ENCODE peak calls at places on chromosomes 5 and 9, in five cellular contexts. One of them, this sample, is unnamed. For H3K9me3, the result is how much of the 10 kb centered on the place peaks cover.

GRCh38 chr5:54985301-54986268 is at the start of gene ESM1:
- DNase-seq in fibroblast of lung: peak
- DNase-seq in cardiac muscle cell: peak
- DNase-seq in CD8-positive, alpha-beta memory T cell: no peak
- DNase-seq in tibial nerve: no peak
- DNase-seq in this sample: no peak

GRCh38 chr9:110472111-110472510 is 107.4 kb downstream of the SVEP1 start:
- DNase-seq in tibial nerve: no peak
- DNase-seq in fibroblast of lung: no peak
- DNase-seq in cardiac muscle cell: no peak
- DNase-seq in CD8-positive, alpha-beta memory T cell: no peak
- DNase-seq in this sample: no peak

GRCh38 chr5:19987594-19988345 is at the start of gene CDH18:
- DNase-seq in tibial nerve: peak
- DNase-seq in cardiac muscle cell: peak
- DNase-seq in CD8-positive, alpha-beta memory T cell: no peak
- DNase-seq in fibroblast of lung: peak
- DNase-seq in this sample: no peak

GRCh38 chr9:80811662-80812061 is 877.7 kb downstream of the TLE1 start:
- DNase-seq in tibial nerve: no peak
- DNase-seq in cardiac muscle cell: no peak
- DNase-seq in fibroblast of lung: no peak
- DNase-seq in CD8-positive, alpha-beta memory T cell: no peak
- DNase-seq in this sample: no peak

GRCh38 chr5:7872517-7873149 is 3.7 kb downstream of the MTRR start:
- DNase-seq in tibial nerve: no peak
- DNase-seq in cardiac muscle cell: no peak
- DNase-seq in fibroblast of lung: no peak
- DNase-seq in CD8-positive, alpha-beta memory T cell: no peak
- DNase-seq in this sample: no peak

GRCh38 chr9:87725900-87726709 is at the start of gene CTSL:
- DNase-seq in tibial nerve: peak
- DNase-seq in cardiac muscle cell: peak
- DNase-seq in CD8-positive, alpha-beta memory T cell: no peak
- DNase-seq in fibroblast of lung: peak
- DNase-seq in this sample: no peak

GRCh38 chr5:132385321-132386105 is 16.0 kb downstream of the SLC22A5 start:
- DNase-seq in fibroblast of lung: peak
- DNase-seq in cardiac muscle cell: peak
- DNase-seq in tibial nerve: no peak
- DNase-seq in CD8-positive, alpha-beta memory T cell: peak
- DNase-seq in this sample: peak

GRCh38 chr9:77488439-77489126 is 159.5 kb downstream of the GNA14 start:
- DNase-seq in tibial nerve: no peak
- DNase-seq in cardiac muscle cell: peak
- DNase-seq in fibroblast of lung: peak
- DNase-seq in CD8-positive, alpha-beta memory T cell: no peak
- DNase-seq in this sample: no peak

GRCh38 chr5:154133591-154133990 is 56.9 kb upstream of the GALNT10 start:
- DNase-seq in tibial nerve: no peak
- DNase-seq in cardiac muscle cell: no peak
- DNase-seq in fibroblast of lung: no peak
- DNase-seq in CD8-positive, alpha-beta memory T cell: no peak
- DNase-seq in this sample: no peak

GRCh38 chr5:67998709-67999251 is 216.8 kb upstream of the PIK3R1 start:
- DNase-seq in cardiac muscle cell: peak
- DNase-seq in CD8-positive, alpha-beta memory T cell: no peak
- DNase-seq in fibroblast of lung: peak
- DNase-seq in tibial nerve: no peak
- DNase-seq in this sample: no peak

GRCh38 chr5:126949475-126949874 is 80.9 kb downstream of the MARCHF3 start:
- DNase-seq in tibial nerve: no peak
- DNase-seq in cardiac muscle cell: no peak
- DNase-seq in fibroblast of lung: no peak
- DNase-seq in CD8-positive, alpha-beta memory T cell: no peak
- DNase-seq in this sample: no peak
- H3K9me3 ChIP-seq in tibial nerve: under half
- H3K9me3 ChIP-seq in cardiac muscle cell: under half
- H3K9me3 ChIP-seq in fibroblast of lung: under half
- H3K9me3 ChIP-seq in CD8-positive, alpha-beta memory T cell: under half
- H3K9me3 ChIP-seq in this sample: under half

GRCh38 chr9:113026200-113026599 is 14.2 kb upstream of the ZNF883 start:
- DNase-seq in tibial nerve: no peak
- DNase-seq in CD8-positive, alpha-beta memory T cell: no peak
- DNase-seq in cardiac muscle cell: no peak
- DNase-seq in fibroblast of lung: peak
- DNase-seq in this sample: no peak
- H3K9me3 ChIP-seq in tibial nerve: under half
- H3K9me3 ChIP-seq in CD8-positive, alpha-beta memory T cell: under half
- H3K9me3 ChIP-seq in cardiac muscle cell: under half
- H3K9me3 ChIP-seq in fibroblast of lung: under half
- H3K9me3 ChIP-seq in this sample: under half

GRCh38 chr9:104927216-104927911 is 591 bp downstream of the ABCA1 start:
- DNase-seq in tibial nerve: no peak
- DNase-seq in CD8-positive, alpha-beta memory T cell: no peak
- DNase-seq in cardiac muscle cell: peak
- DNase-seq in fibroblast of lung: peak
- DNase-seq in this sample: no peak
- H3K9me3 ChIP-seq in tibial nerve: under half
- H3K9me3 ChIP-seq in CD8-positive, alpha-beta memory T cell: under half
- H3K9me3 ChIP-seq in cardiac muscle cell: under half
- H3K9me3 ChIP-seq in fibroblast of lung: under half
- H3K9me3 ChIP-seq in this sample: under half

DNA sequence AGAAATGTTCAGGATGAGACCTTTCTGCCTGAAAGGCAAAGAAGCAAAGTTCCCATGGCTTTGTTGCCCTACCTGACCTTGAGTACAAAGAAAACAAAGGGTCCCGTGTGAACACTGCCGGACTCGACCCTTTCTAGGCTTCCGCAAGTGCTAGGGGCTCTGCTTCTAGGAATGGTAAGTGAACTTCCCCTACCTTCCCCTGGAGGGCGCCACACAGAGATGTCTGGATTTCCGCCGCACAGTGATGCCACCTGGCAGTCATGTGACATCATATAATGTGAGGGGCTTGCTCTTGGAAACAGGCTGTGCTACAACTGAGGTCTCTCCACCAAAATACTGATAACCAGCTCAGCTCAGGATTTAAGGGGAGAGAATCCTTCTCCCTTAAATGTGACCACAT is 56.6 kb downstream of the HSD17B3 start:
- DNase-seq in cardiac muscle cell: no peak
- DNase-seq in fibroblast of lung: no peak
- DNase-seq in CD8-positive, alpha-beta memory T cell: no peak
- DNase-seq in tibial nerve: no peak
- DNase-seq in this sample: no peak
- H3K9me3 ChIP-seq in cardiac muscle cell: under half
- H3K9me3 ChIP-seq in fibroblast of lung: under half
- H3K9me3 ChIP-seq in CD8-positive, alpha-beta memory T cell: under half
- H3K9me3 ChIP-seq in tibial nerve: under half
- H3K9me3 ChIP-seq in this sample: under half

DNA sequence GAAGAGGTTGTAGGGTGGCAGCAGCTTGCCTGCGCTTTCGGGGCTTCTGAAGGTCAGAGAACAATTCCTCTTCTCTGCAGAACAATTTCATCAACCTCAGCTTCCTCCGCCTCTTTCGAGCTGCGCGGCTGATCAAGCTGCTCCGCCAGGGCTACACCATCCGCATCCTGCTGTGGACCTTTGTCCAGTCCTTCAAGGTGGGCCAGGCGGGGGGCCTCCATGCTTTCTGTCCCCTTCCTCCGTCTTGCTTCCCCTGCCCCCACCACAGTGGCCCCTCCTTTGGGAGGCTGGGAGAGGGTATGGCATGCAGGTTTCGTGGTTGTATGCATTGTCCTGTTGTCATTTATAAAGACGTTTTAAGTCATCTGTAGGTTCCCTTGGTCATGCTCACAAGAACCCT is 195.8 kb downstream of the CACNA1B start:
- DNase-seq in CD8-positive, alpha-beta memory T cell: no peak
- DNase-seq in fibroblast of lung: no peak
- DNase-seq in cardiac muscle cell: no peak
- DNase-seq in tibial nerve: no peak
- DNase-seq in this sample: no peak
- H3K9me3 ChIP-seq in CD8-positive, alpha-beta memory T cell: under half
- H3K9me3 ChIP-seq in fibroblast of lung: under half
- H3K9me3 ChIP-seq in cardiac muscle cell: under half
- H3K9me3 ChIP-seq in tibial nerve: under half
- H3K9me3 ChIP-seq in this sample: under half

DNA sequence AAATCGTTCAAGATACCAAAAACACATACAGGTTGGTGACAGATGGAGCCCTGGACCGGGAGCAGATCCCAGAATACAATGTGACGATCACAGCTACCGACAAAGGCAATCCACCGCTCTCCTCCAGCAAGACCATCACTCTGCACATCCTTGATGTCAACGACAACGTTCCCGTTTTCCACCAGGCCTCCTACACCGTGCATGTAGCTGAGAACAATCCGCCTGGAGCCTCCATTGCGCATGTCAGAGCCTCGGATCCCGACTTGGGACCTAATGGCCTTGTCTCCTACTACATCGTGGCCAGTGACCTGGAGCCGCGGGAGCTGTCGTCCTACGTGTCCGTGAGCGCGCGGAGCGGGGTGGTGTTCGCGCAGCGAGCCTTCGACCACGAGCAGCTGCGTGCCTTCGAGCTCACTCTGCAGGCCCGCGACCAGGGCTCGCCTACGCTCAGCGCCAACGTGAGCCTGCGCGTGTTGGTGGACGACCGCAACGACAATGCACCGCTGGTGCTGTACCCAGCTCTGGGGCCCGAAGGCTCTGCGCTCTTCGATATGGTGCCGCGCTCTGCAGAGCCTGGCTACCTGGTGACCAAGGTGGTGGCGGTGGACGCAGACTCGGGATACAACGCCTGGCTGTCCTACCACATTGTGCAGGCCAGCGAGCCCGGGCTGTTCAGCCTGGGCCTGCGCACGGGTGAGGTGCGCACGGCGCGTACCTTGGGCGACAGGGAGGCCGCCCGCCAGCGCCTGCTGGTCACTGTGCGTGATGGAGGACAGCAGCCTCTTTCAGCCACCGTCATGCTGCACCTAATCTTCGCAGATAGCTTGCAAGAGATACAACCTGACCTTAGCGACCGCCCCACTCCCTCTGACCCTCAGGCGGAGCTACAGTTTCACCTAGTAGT is 1.8 kb downstream of the PCDHGB3 start:
- DNase-seq in CD8-positive, alpha-beta memory T cell: no peak
- DNase-seq in fibroblast of lung: no peak
- DNase-seq in tibial nerve: no peak
- DNase-seq in cardiac muscle cell: no peak
- DNase-seq in this sample: no peak
- H3K9me3 ChIP-seq in CD8-positive, alpha-beta memory T cell: under half
- H3K9me3 ChIP-seq in fibroblast of lung: under half
- H3K9me3 ChIP-seq in tibial nerve: under half
- H3K9me3 ChIP-seq in cardiac muscle cell: under half
- H3K9me3 ChIP-seq in this sample: under half

GRCh38 chr5:1050449-1051365 is 42.1 kb downstream of the NKD2 start:
- DNase-seq in cardiac muscle cell: no peak
- DNase-seq in tibial nerve: no peak
- DNase-seq in fibroblast of lung: no peak
- DNase-seq in CD8-positive, alpha-beta memory T cell: no peak
- DNase-seq in this sample: no peak
- H3K9me3 ChIP-seq in cardiac muscle cell: under half
- H3K9me3 ChIP-seq in tibial nerve: under half
- H3K9me3 ChIP-seq in fibroblast of lung: under half
- H3K9me3 ChIP-seq in CD8-positive, alpha-beta memory T cell: under half
- H3K9me3 ChIP-seq in this sample: under half

GRCh38 chr5:179080724-179081123 is 20.6 kb downstream of the ZNF354C start:
- DNase-seq in cardiac muscle cell: no peak
- DNase-seq in tibial nerve: no peak
- DNase-seq in CD8-positive, alpha-beta memory T cell: no peak
- DNase-seq in fibroblast of lung: no peak
- DNase-seq in this sample: no peak
- H3K9me3 ChIP-seq in cardiac muscle cell: under half
- H3K9me3 ChIP-seq in tibial nerve: under half
- H3K9me3 ChIP-seq in CD8-positive, alpha-beta memory T cell: half or more
- H3K9me3 ChIP-seq in fibroblast of lung: under half
- H3K9me3 ChIP-seq in this sample: under half

DNA sequence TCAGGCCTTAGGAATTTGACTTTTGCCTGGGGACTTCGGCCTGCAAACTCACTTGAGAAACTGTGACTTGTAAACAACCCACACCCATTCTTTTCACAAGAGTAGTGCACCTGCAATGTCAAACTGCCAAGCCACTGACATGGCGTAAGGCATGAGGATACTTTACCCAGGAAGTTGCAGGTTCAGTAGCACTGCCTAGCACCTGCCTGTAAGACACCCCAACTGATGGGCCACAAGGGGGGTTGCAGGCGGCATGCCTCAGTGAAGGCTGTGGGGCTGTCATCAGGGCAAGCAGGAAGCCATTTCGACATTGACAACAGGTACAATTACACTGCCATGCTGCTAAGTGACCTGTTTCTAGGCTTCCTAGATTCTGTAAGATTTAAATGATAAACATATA is 41.3 kb upstream of the RASGEF1C start:
- DNase-seq in cardiac muscle cell: no peak
- DNase-seq in tibial nerve: no peak
- DNase-seq in CD8-positive, alpha-beta memory T cell: no peak
- DNase-seq in fibroblast of lung: no peak
- DNase-seq in this sample: no peak
- H3K9me3 ChIP-seq in cardiac muscle cell: under half
- H3K9me3 ChIP-seq in tibial nerve: under half
- H3K9me3 ChIP-seq in CD8-positive, alpha-beta memory T cell: under half
- H3K9me3 ChIP-seq in fibroblast of lung: under half
- H3K9me3 ChIP-seq in this sample: under half

GRCh38 chr9:137219757-137220316 is 2.2 kb downstream of the RNF208 start:
- DNase-seq in fibroblast of lung: no peak
- DNase-seq in CD8-positive, alpha-beta memory T cell: no peak
- DNase-seq in tibial nerve: no peak
- DNase-seq in cardiac muscle cell: no peak
- DNase-seq in this sample: no peak

GRCh38 chr9:137221095-137221374 is 1.0 kb downstream of the RNF208 start:
- DNase-seq in tibial nerve: no peak
- DNase-seq in cardiac muscle cell: no peak
- DNase-seq in fibroblast of lung: no peak
- DNase-seq in CD8-positive, alpha-beta memory T cell: no peak
- DNase-seq in this sample: no peak

GRCh38 chr9:137222190-137223077 is at the start of gene RNF208:
- DNase-seq in CD8-positive, alpha-beta memory T cell: peak
- DNase-seq in cardiac muscle cell: no peak
- DNase-seq in tibial nerve: no peak
- DNase-seq in fibroblast of lung: no peak
- DNase-seq in this sample: no peak

GRCh38 chr9:137220317-137221094 is 1.5 kb downstream of the RNF208 start:
- DNase-seq in cardiac muscle cell: no peak
- DNase-seq in fibroblast of lung: no peak
- DNase-seq in tibial nerve: no peak
- DNase-seq in CD8-positive, alpha-beta memory T cell: peak
- DNase-seq in this sample: no peak

DNA sequence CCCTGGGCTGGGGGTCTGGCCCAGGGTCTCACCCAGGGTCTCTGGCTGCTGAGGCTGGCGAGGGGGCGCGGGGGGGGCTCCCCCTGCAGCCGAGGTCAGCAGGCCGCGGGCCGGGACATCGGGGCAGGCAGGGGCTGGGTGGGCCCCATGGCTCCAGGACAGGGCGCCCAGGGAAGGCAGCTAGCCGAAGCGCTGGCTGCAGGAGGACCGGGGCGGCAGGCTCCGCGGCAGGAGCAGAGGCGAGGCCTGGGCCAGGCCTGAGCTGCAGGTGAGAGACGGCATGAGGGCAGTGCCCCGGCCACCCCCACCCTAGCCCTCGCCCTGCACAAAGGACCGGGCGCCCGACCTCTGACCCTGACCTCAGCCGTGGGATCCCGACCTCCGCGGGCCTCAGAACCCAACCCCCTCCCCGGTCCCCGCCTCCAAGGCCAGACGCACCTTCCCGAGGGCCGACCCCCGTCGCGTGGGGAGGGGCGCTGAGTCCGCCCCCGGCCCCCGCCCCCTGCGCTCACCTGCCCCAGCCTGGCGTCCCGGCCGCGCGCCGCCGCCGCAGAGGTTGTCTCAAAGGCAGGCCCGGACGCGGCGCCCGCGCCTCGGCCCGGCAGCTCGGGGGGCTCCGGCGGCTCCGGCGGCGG is 446 bp downstream of the RNF208 start:
- DNase-seq in CD8-positive, alpha-beta memory T cell: peak
- DNase-seq in fibroblast of lung: no peak
- DNase-seq in cardiac muscle cell: no peak
- DNase-seq in tibial nerve: no peak
- DNase-seq in this sample: no peak
- H3K9me3 ChIP-seq in CD8-positive, alpha-beta memory T cell: under half
- H3K9me3 ChIP-seq in fibroblast of lung: under half
- H3K9me3 ChIP-seq in cardiac muscle cell: under half
- H3K9me3 ChIP-seq in tibial nerve: under half
- H3K9me3 ChIP-seq in this sample: under half

This sample was measured in T-helper 17 cell.